ENCODE peak calls at places on chromosome 3, in eight cellular contexts. L is NCI-H146, J is T47D, F is Right ventricle myocardium superior, M is T-helper 17 cell, Y is T-helper 9 cell, U is MCF 10A, T is left colon. N is an unnamed sample.

GRCh38 chr3:77475545-77475944 is 435.6 kb downstream of the ROBO2 start:
- DNase-seq in L (no peak), J (no peak), F (no peak), M (no peak), Y (no peak), U (peak; percentile 1), T (no peak), N (no peak)

GRCh38 chr3:38731522-38731921 is 82.0 kb upstream of the SCN5A start:
- DNase-seq in L (no peak), J (no peak), F (no peak), M (no peak), Y (no peak), U (no peak), T (no peak), N (no peak)

GRCh38 chr3:45105855-45106655 is 40.1 kb downstream of the CDCP1 start:
- DNase-seq in L (no peak), J (no peak), F (no peak), M (no peak), Y (peak; percentile 54), U (peak; percentile 58), T (no peak), N (no peak)

GRCh38 chr3:113166719-113167492 is 44.5 kb upstream of the BOC start:
- DNase-seq in L (no peak), J (peak; percentile 46), F (peak; percentile 60), M (no peak), Y (no peak), U (peak; percentile 22), T (no peak), N (no peak)

GRCh38 chr3:46889381-46890110 is 12.0 kb downstream of the PTH1R start:
- DNase-seq in L (peak; percentile 1), J (no peak), F (peak; percentile 69), M (no peak), Y (no peak), U (no peak), T (no peak), N (no peak)

GRCh38 chr3:54954019-54954418 is 26.2 kb upstream of the LRTM1 start:
- DNase-seq in L (no peak), J (no peak), F (no peak), M (no peak), Y (no peak), U (peak; percentile 47), T (no peak), N (no peak)

GRCh38 chr3:129058441-129059194 is 2.0 kb upstream of the GP9 start:
- DNase-seq in L (peak; percentile 18), J (peak; percentile 70), F (no peak), M (no peak), Y (no peak), U (peak; percentile 17), T (peak; percentile 76), N (no peak)

GRCh38 chr3:12165909-12166308 is 7.2 kb upstream of the TIMP4 start:
- DNase-seq in L (no peak), J (no peak), F (no peak), M (no peak), Y (no peak), U (peak; percentile 22), T (no peak), N (no peak)

GRCh38 chr3:178479446-178479845 is 56.8 kb upstream of the KCNMB2 start:
- DNase-seq in L (no peak), J (no peak), F (no peak), M (no peak), Y (no peak), U (no peak), T (no peak), N (peak; percentile 78)

N was measured in LNCaP clone FGC.